ENCODE peak calls at places on chromosomes 1 and 21, in nine cellular contexts. J is body of pancreas; I is lower lobe of right lung; T is uterus; A is dorsolateral prefrontal cortex; Z is AG04450; G is retinal pigment epithelial cell; V is CD8-positive, alpha-beta T cell; N is pancreas. O is an unnamed sample.

GRCh38 chr1:89953929-89954328 is 41.0 kb upstream of the ZNF326 start:
- DNase-seq in I (no peak), V (no peak), G (no peak), A (no peak), Z (no peak), J (no peak), T (no peak), N (no peak), O (no peak)

GRCh38 chr1:18351735-18352134 is 129.0 kb upstream of the KLHDC7A start:
- DNase-seq in J (no peak), G (no peak), N (no peak), Z (no peak), V (no peak), A (no peak), T (no peak), I (no peak), O (no peak)

GRCh38 chr1:165888552-165888920 is 61.1 kb downstream of the UCK2 start:
- DNase-seq in A (no peak), Z (no peak), I (no peak), T (no peak), N (no peak), G (no peak), V (no peak), J (no peak), O (no peak)

GRCh38 chr1:59360170-59360569 is 63.3 kb downstream of the FGGY start:
- DNase-seq in V (no peak), A (no peak), Z (peak), T (peak), J (peak), G (no peak), N (no peak), I (no peak), O (peak)

GRCh38 chr1:119818181-119818580 is 6.9 kb upstream of the REG4 start:
- DNase-seq in V (no peak), A (no peak), J (no peak), T (no peak), G (no peak), Z (no peak), I (no peak), N (no peak), O (no peak)

GRCh38 chr1:20058531-20058930 is 11.5 kb upstream of the PLA2G5 start:
- DNase-seq in G (no peak), J (no peak), Z (peak), T (no peak), N (no peak), A (peak), V (peak), I (no peak), O (peak)

GRCh38 chr1:104629589-104629988 is 879.9 kb downstream of the AMY1C start:
- DNase-seq in V (no peak), J (no peak), Z (no peak), A (no peak), I (no peak), N (no peak), T (no peak), G (no peak), O (no peak)

GRCh38 chr1:155134858-155135415 is 715 bp upstream of the SLC50A1 start:
- DNase-seq in A (peak), T (peak), I (peak), Z (peak), N (peak), V (no peak), J (peak), G (peak), O (peak)

GRCh38 chr1:110756506-110756905 is 81.8 kb upstream of the KCNA3 start:
- DNase-seq in Z (no peak), T (no peak), G (no peak), V (no peak), J (no peak), I (no peak), N (no peak), A (peak), O (no peak)

GRCh38 chr1:51661081-51661518 is 44.2 kb downstream of the OSBPL9 start:
- DNase-seq in J (no peak), V (no peak), I (no peak), N (no peak), A (no peak), T (no peak), Z (peak), G (no peak), O (peak)

GRCh38 chr21:35720065-35720810 is 340.1 kb downstream of the SETD4 start:
- DNase-seq in N (no peak), I (no peak), T (no peak), J (no peak), Z (no peak), V (no peak), G (peak), A (peak), O (no peak)

GRCh38 chr1:101253976-101254660 is 17.3 kb downstream of the S1PR1 start:
- DNase-seq in T (no peak), G (no peak), V (no peak), J (no peak), N (no peak), I (no peak), A (no peak), Z (no peak), O (peak)

GRCh38 chr1:156155760-156156495 is 2.5 kb downstream of the SEMA4A start:
- DNase-seq in G (no peak), N (no peak), J (no peak), V (no peak), Z (no peak), A (no peak), T (no peak), I (no peak), O (no peak)

GRCh38 chr1:181126871-181127587 is 38.5 kb downstream of the IER5 start:
- DNase-seq in G (no peak), Z (no peak), V (no peak), I (peak), J (no peak), N (no peak), T (no peak), A (no peak), O (no peak)

GRCh38 chr1:72051538-72051937 is 230.8 kb downstream of the NEGR1 start:
- DNase-seq in I (no peak), V (no peak), J (no peak), N (no peak), Z (no peak), T (no peak), A (no peak), G (no peak), O (no peak)

DNA sequence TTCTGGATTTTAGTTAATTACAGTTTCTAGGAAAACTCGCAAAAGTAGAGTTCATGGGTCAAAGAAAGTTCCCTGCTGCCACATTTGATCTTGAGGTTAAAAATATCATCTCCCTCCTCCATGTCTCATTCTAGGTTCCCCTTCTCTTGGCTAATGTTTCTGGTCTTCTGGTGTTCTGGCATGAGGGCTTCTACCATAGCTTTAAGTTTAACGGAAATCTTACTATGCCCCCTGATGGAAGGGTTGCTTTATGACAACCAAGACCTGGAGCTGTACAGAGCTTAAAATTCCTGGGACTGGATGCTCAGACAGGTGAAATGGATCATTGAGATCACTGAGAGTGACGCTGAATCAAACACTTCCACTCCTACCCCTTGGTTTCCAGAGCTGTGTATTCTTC is 1881.7 kb downstream of the MRPL39 start:
- DNase-seq in A (no peak), G (no peak), V (no peak), Z (no peak), T (no peak), J (no peak), I (no peak), N (no peak), O (no peak)
- TF ChIP-seq CTCF in A (no peak), G (no peak), V (no peak), Z (no peak), T (no peak), J (no peak), I (no peak), N (no peak), O (no peak)

DNA sequence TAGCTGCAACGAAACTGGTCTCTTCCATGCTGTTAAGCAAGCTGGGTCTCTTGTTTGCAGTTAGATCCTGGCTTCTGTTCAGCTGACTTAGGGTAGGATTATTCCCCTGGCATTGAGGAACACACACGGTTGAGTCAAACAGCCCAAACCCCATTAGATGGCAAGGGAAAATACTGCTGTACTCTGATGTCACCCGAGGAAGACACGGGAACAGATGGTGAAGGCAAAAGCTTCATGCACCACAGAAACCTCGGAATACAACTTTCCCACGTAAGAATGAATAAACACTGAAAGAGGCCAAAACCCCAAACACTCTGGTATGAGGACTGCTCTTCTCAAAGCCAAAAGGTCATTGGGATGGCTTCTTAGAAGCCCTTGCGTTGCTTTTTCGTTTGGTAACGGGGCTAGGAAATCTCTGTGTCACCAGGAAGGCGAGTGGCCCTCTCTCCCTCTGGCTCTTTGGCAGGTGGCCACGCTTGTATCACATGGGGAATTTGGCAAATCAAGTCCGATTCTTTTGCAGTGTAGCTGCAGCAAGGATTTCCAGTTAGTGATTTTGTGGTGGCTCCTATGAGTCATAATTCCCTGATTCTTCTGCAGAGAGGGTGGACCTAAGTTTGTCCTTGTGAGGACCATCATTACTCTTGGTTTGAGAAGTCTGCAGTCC is 16.7 kb upstream of the LYST start:
- DNase-seq in J (peak), I (peak), V (no peak), T (peak), G (peak), N (peak), Z (peak), A (peak), O (peak)
- H3K4me3 ChIP-seq in J (no peak), I (peak), V (no peak), T (no peak), G (peak), N (no peak), Z (peak), A (peak), O (peak)

GRCh38 chr1:45612941-45613579 is 10.8 kb downstream of the CCDC17 start:
- DNase-seq in J (no peak), V (no peak), I (no peak), Z (no peak), N (no peak), A (no peak), G (no peak), T (no peak), O (no peak)

GRCh38 chr1:45610589-45611226 is 13.1 kb downstream of the CCDC17 start:
- DNase-seq in V (no peak), Z (no peak), G (no peak), A (no peak), T (no peak), I (no peak), J (no peak), N (no peak), O (no peak)

GRCh38 chr1:45607407-45608074 is 16.3 kb downstream of the CCDC17 start:
- DNase-seq in Z (no peak), N (no peak), J (no peak), I (no peak), V (no peak), A (no peak), T (no peak), G (no peak), O (no peak)

GRCh38 chr1:45604239-45604638 is 19.6 kb downstream of the CCDC17 start:
- DNase-seq in A (no peak), G (no peak), J (no peak), N (no peak), T (no peak), V (no peak), Z (no peak), I (no peak), O (no peak)

GRCh38 chr1:45608475-45609156 is 15.2 kb downstream of the CCDC17 start:
- DNase-seq in Z (no peak), N (no peak), T (no peak), G (no peak), J (no peak), I (no peak), V (no peak), A (no peak), O (no peak)
- TF ChIP-seq CTCF in Z (no peak), N (no peak), T (no peak), G (no peak), J (no peak), I (no peak), V (no peak), A (no peak), O (no peak)

GRCh38 chr21:25490742-25491141 is 116.5 kb downstream of the MRPL39 start:
- DNase-seq in G (no peak), V (no peak), I (no peak), T (no peak), A (no peak), J (no peak), Z (no peak), N (no peak), O (no peak)

GRCh38 chr21:25485914-25486313 is 121.4 kb downstream of the MRPL39 start:
- DNase-seq in I (no peak), V (no peak), J (no peak), N (no peak), G (no peak), T (no peak), Z (no peak), A (no peak), O (no peak)

GRCh38 chr21:25489673-25490072 is 117.6 kb downstream of the MRPL39 start:
- DNase-seq in N (no peak), A (no peak), J (no peak), G (no peak), Z (no peak), V (no peak), I (no peak), T (no peak), O (no peak)

GRCh38 chr21:25491267-25491666 is 116.0 kb downstream of the MRPL39 start:
- DNase-seq in V (no peak), I (no peak), G (no peak), T (no peak), Z (no peak), A (no peak), N (no peak), J (no peak), O (no peak)

DNA sequence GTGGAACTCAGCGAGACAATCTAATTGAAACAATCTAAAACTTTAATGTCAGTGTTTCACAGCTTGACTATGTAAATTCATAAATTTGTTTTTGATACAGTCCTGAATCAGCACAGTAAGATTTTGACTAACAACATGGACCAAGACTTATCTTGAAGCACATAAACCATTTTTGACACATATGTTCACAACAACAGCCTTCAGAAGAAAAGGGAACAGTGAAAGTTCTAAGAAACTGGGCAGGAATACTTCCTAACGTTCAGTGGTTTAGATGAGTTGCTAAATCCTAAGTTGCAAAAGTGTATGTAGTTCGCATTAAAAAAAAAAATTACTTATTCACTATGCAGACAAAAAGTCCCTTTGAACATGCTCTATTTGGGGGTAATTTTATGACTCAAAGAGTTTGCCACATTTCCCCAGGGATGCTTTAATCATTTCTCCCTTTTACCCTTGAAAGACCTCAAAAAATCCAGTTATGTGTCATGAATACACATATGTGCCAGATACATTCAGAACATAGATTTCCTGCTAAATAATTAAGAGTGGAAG is 120.2 kb downstream of the MRPL39 start:
- DNase-seq in I (no peak), A (no peak), N (no peak), T (no peak), Z (no peak), V (no peak), G (no peak), J (no peak), O (no peak)
- H3K4me3 ChIP-seq in I (no peak), A (no peak), N (no peak), T (no peak), Z (no peak), V (no peak), G (no peak), J (no peak), O (no peak)

GRCh38 chr1:231844986-231845502 is 218.5 kb downstream of the DISC1 start:
- DNase-seq in G (no peak), I (no peak), A (no peak), V (no peak), N (no peak), T (no peak), J (no peak), Z (peak), O (no peak)
- TF ChIP-seq CTCF in G (no peak), I (no peak), A (no peak), V (no peak), N (no peak), T (no peak), J (no peak), Z (peak), O (no peak)

DNA sequence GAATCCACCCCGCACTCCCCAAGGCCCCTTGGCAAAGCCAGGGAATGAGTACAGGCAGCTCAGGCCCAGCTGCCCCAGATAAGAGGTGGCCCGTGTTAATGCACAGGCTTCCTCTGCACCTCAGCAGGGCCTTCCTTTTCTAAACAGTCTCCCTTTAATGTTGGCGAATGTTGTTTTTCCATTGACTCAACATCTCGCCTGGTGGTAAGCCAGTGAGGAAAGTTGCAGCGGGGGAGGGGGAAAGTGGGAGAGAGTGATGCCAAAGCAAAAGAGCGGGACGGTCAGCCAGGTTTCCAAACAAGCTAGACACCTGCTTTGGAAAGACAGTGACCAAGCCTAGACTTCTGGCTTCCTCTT is 10.3 kb upstream of the PROX1 start:
- DNase-seq in G (no peak), V (no peak), A (no peak), I (no peak), Z (no peak), T (no peak), N (no peak), J (no peak), O (no peak)
- H3K4me3 ChIP-seq in G (no peak), V (no peak), A (no peak), I (no peak), Z (no peak), T (no peak), N (no peak), J (no peak), O (no peak)

GRCh38 chr1:160167580-160167979 is 16.2 kb downstream of the ATP1A4 start:
- DNase-seq in N (no peak), A (no peak), Z (no peak), I (no peak), T (no peak), V (no peak), G (no peak), J (no peak), O (no peak)
- TF ChIP-seq CTCF in N (no peak), A (no peak), Z (no peak), I (no peak), T (no peak), V (no peak), G (no peak), J (no peak), O (no peak)

DNA sequence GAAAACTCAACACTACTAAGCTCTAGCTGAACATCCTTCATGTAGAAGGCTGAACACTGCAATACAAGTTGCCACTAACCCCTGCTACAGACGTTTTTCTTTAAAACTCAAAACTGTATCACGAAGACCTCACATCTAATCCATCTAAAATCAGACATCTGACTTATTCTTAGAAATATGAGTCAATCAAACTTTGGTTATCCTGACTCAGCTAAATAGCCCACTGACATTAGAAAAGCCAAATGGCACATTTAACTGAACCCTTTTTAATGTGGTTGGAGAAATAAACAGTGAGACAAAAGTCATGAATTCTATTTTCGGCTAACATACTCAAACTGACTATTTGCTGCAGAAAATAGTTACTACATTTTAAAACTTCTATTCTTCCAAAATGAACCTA is 35.6 kb downstream of the WLS start:
- DNase-seq in Z (no peak), V (no peak), A (no peak), I (no peak), J (no peak), N (no peak), G (no peak), T (no peak), O (no peak)
- H3K4me3 ChIP-seq in Z (no peak), V (no peak), A (no peak), I (no peak), J (no peak), N (no peak), G (no peak), T (no peak), O (no peak)

GRCh38 chr1:223831755-223832636 is 13.8 kb downstream of the TP53BP2 start:
- DNase-seq in T (no peak), N (no peak), J (no peak), V (no peak), G (no peak), I (no peak), Z (no peak), A (no peak), O (peak)
- TF ChIP-seq CTCF in T (no peak), N (no peak), J (no peak), V (no peak), G (no peak), I (no peak), Z (no peak), A (no peak), O (no peak)

GRCh38 chr1:7011826-7012225 is 226.6 kb downstream of the CAMTA1 start:
- DNase-seq in I (no peak), V (no peak), Z (no peak), N (no peak), G (no peak), T (no peak), J (no peak), A (no peak), O (no peak)

GRCh38 chr1:7013833-7014639 is 228.8 kb downstream of the CAMTA1 start:
- DNase-seq in G (no peak), I (no peak), J (peak), T (no peak), N (peak), Z (no peak), A (no peak), V (no peak), O (no peak)

GRCh38 chr1:7012461-7012924 is 227.2 kb downstream of the CAMTA1 start:
- DNase-seq in Z (no peak), G (no peak), T (no peak), I (no peak), A (no peak), J (no peak), N (no peak), V (no peak), O (no peak)

GRCh38 chr1:7014640-7014930 is 229.3 kb downstream of the CAMTA1 start:
- DNase-seq in V (no peak), N (no peak), Z (no peak), G (no peak), T (no peak), I (no peak), J (no peak), A (no peak), O (no peak)

GRCh38 chr1:7015022-7015421 is 229.8 kb downstream of the CAMTA1 start:
- DNase-seq in V (no peak), J (no peak), A (no peak), G (no peak), T (no peak), I (no peak), N (no peak), Z (no peak), O (no peak)
- H3K4me3 ChIP-seq in V (no peak), J (no peak), A (no peak), G (no peak), T (no peak), I (no peak), N (no peak), Z (no peak), O (no peak)